ENCODE peak calls at places on chromosomes 16 and 17, in six cellular contexts. One of them, this sample, is unnamed.

GRCh38 chr17:7903154-7904103 is 12.7 kb downstream of the RNF227 start:
- DNase-seq in A549: no peak
- DNase-seq in GM12878: no peak
- DNase-seq in IMR-90: no peak
- DNase-seq in H1: no peak
- DNase-seq in HepG2: no peak
- DNase-seq in this sample: no peak

GRCh38 chr16:78606572-78606971 is 507.1 kb downstream of the WWOX start:
- DNase-seq in A549: no peak
- DNase-seq in GM12878: no peak
- DNase-seq in IMR-90: no peak
- DNase-seq in H1: no peak
- DNase-seq in HepG2: no peak
- DNase-seq in this sample: no peak

GRCh38 chr17:66290097-66290722 is 12.2 kb upstream of the PRKCA start:
- DNase-seq in A549: no peak
- DNase-seq in GM12878: no peak
- DNase-seq in IMR-90: no peak
- DNase-seq in H1: no peak
- DNase-seq in HepG2: peak; percentile 53
- DNase-seq in this sample: no peak

GRCh38 chr17:67477687-67478086 is 100.6 kb downstream of the PITPNC1 start:
- DNase-seq in A549: no peak
- DNase-seq in GM12878: no peak
- DNase-seq in IMR-90: peak; percentile 80
- DNase-seq in H1: no peak
- DNase-seq in HepG2: no peak
- DNase-seq in this sample: peak; percentile 43

GRCh38 chr16:89921131-89921698 is 1.9 kb upstream of the TUBB3 start:
- DNase-seq in A549: no peak
- DNase-seq in GM12878: no peak
- DNase-seq in IMR-90: no peak
- DNase-seq in H1: no peak
- DNase-seq in HepG2: peak; percentile 55
- DNase-seq in this sample: no peak

GRCh38 chr16:25317732-25318316 is 60.2 kb upstream of the ZKSCAN2 start:
- DNase-seq in A549: no peak
- DNase-seq in GM12878: no peak
- DNase-seq in IMR-90: no peak
- DNase-seq in H1: no peak
- DNase-seq in HepG2: no peak
- DNase-seq in this sample: no peak

GRCh38 chr16:30183961-30184429 is 593 bp downstream of the CORO1A start:
- DNase-seq in A549: no peak
- DNase-seq in GM12878: peak; percentile 71
- DNase-seq in IMR-90: no peak
- DNase-seq in H1: no peak
- DNase-seq in HepG2: no peak
- DNase-seq in this sample: no peak

GRCh38 chr16:70665806-70666735 is 19.7 kb downstream of the IL34 start:
- DNase-seq in A549: no peak
- DNase-seq in GM12878: no peak
- DNase-seq in IMR-90: no peak
- DNase-seq in H1: no peak
- DNase-seq in HepG2: no peak
- DNase-seq in this sample: no peak

GRCh38 chr17:9522074-9522473 is 53.5 kb downstream of the STX8 start:
- DNase-seq in A549: peak; percentile 60
- DNase-seq in GM12878: no peak
- DNase-seq in IMR-90: peak; percentile 62
- DNase-seq in H1: no peak
- DNase-seq in HepG2: peak; percentile 44
- DNase-seq in this sample: no peak

GRCh38 chr16:30741461-30741914 is 6.7 kb upstream of the PHKG2 start:
- DNase-seq in A549: peak; percentile 88
- DNase-seq in GM12878: no peak
- DNase-seq in IMR-90: peak; percentile 92
- DNase-seq in H1: no peak
- DNase-seq in HepG2: peak; percentile 61
- DNase-seq in this sample: peak; percentile 68

GRCh38 chr17:7418472-7419152 is 1.5 kb upstream of the SPEM1 start:
- DNase-seq in A549: no peak
- DNase-seq in GM12878: no peak
- DNase-seq in IMR-90: no peak
- DNase-seq in H1: no peak
- DNase-seq in HepG2: no peak
- DNase-seq in this sample: no peak

GRCh38 chr17:6429266-6429665 is 5.7 kb downstream of the AIPL1 start:
- DNase-seq in A549: no peak
- DNase-seq in GM12878: no peak
- DNase-seq in IMR-90: no peak
- DNase-seq in H1: no peak
- DNase-seq in HepG2: no peak
- DNase-seq in this sample: no peak

GRCh38 chr17:5438716-5439445 is at the start of gene C1QBP:
- DNase-seq in A549: peak; percentile 96
- DNase-seq in GM12878: peak; percentile 71
- DNase-seq in IMR-90: peak; percentile 89
- DNase-seq in H1: peak; percentile 88
- DNase-seq in HepG2: peak; percentile 85
- DNase-seq in this sample: peak; percentile 91

GRCh38 chr17:47694018-47694817 is at the start of gene TBKBP1:
- DNase-seq in A549: peak; percentile 44
- DNase-seq in GM12878: no peak
- DNase-seq in IMR-90: peak; percentile 38
- DNase-seq in H1: peak; percentile 63
- DNase-seq in HepG2: peak; percentile 41
- DNase-seq in this sample: no peak

GRCh38 chr16:49952386-49952785 is 72.6 kb upstream of the CNEP1R1 start:
- DNase-seq in A549: peak; percentile 16
- DNase-seq in GM12878: no peak
- DNase-seq in IMR-90: no peak
- DNase-seq in H1: no peak
- DNase-seq in HepG2: no peak
- DNase-seq in this sample: peak; percentile 4

GRCh38 chr17:40612510-40613244 is 34.9 kb downstream of the SMARCE1 start:
- DNase-seq in A549: no peak
- DNase-seq in GM12878: no peak
- DNase-seq in IMR-90: no peak
- DNase-seq in H1: no peak
- DNase-seq in HepG2: no peak
- DNase-seq in this sample: no peak

GRCh38 chr17:72053069-72053846 is 67.6 kb upstream of the SOX9 start:
- DNase-seq in A549: no peak
- DNase-seq in GM12878: no peak
- DNase-seq in IMR-90: no peak
- DNase-seq in H1: no peak
- DNase-seq in HepG2: no peak
- DNase-seq in this sample: no peak

GRCh38 chr17:68196394-68197090 is 51.3 kb upstream of the AMZ2 start:
- DNase-seq in A549: no peak
- DNase-seq in GM12878: no peak
- DNase-seq in IMR-90: no peak
- DNase-seq in H1: no peak
- DNase-seq in HepG2: no peak
- DNase-seq in this sample: no peak

GRCh38 chr17:1056761-1057160 is 59.8 kb downstream of the TIMM22 start:
- DNase-seq in A549: no peak
- DNase-seq in GM12878: no peak
- DNase-seq in IMR-90: no peak
- DNase-seq in H1: no peak
- DNase-seq in HepG2: no peak
- DNase-seq in this sample: no peak

GRCh38 chr16:17171250-17172143 is 299.3 kb downstream of the XYLT1 start:
- DNase-seq in A549: no peak
- DNase-seq in GM12878: no peak
- DNase-seq in IMR-90: no peak
- DNase-seq in H1: no peak
- DNase-seq in HepG2: peak; percentile 30
- DNase-seq in this sample: no peak

GRCh38 chr17:40564883-40565744 is at the start of gene CCR7:
- DNase-seq in A549: no peak
- DNase-seq in GM12878: no peak
- DNase-seq in IMR-90: no peak
- DNase-seq in H1: no peak
- DNase-seq in HepG2: no peak
- DNase-seq in this sample: no peak

GRCh38 chr16:788399-789126 is at the start of gene CHTF18:
- DNase-seq in A549: peak; percentile 92
- DNase-seq in GM12878: peak; percentile 45
- DNase-seq in IMR-90: peak; percentile 86
- DNase-seq in H1: peak; percentile 54
- DNase-seq in HepG2: peak; percentile 73
- DNase-seq in this sample: peak; percentile 72
- TF ChIP-seq CEBPB in A549: no peak
- TF ChIP-seq CEBPB in GM12878: no peak
- TF ChIP-seq CEBPB in IMR-90: no peak
- TF ChIP-seq CEBPB in H1: no peak
- TF ChIP-seq CEBPB in HepG2: no peak
- TF ChIP-seq CEBPB in this sample: no peak

GRCh38 chr16:3017806-3018506 is at the start of gene CLDN6:
- DNase-seq in A549: no peak
- DNase-seq in GM12878: no peak
- DNase-seq in IMR-90: no peak
- DNase-seq in H1: peak; percentile 92
- DNase-seq in HepG2: no peak
- DNase-seq in this sample: no peak
- TF ChIP-seq CTCF in A549: no peak
- TF ChIP-seq CTCF in GM12878: peak; percentile 24
- TF ChIP-seq CTCF in IMR-90: peak; percentile 19
- TF ChIP-seq CTCF in H1: peak; percentile 94
- TF ChIP-seq CTCF in HepG2: peak; percentile 73
- TF ChIP-seq CTCF in this sample: no peak

DNA sequence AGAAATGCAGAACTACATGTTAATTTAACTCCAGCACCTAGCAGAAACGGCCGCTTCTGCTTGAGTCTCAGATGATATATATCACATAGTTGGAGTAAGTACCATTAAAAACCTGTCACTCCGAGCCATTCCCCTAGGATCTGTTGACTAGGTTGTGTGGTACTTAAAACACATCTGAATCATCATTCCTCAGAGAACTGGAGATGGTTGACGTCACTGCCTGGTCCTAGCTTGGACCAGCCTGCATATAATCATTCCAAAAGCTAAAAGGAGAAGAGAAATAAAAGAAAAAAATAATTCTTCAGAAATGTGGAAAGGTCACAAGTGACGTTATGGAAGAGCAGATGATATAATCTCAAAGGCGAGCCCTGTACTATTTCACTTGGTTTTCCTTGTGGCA is 31.3 kb upstream of the RASL10B start:
- DNase-seq in A549: no peak
- DNase-seq in GM12878: no peak
- DNase-seq in IMR-90: peak; percentile 24
- DNase-seq in H1: no peak
- DNase-seq in HepG2: no peak
- DNase-seq in this sample: no peak
- TF ChIP-seq CEBPB in A549: no peak
- TF ChIP-seq CEBPB in GM12878: no peak
- TF ChIP-seq CEBPB in IMR-90: no peak
- TF ChIP-seq CEBPB in H1: no peak
- TF ChIP-seq CEBPB in HepG2: no peak
- TF ChIP-seq CEBPB in this sample: no peak

GRCh38 chr17:36608280-36608679 is 6.9 kb downstream of the MRM1 start:
- DNase-seq in A549: no peak
- DNase-seq in GM12878: no peak
- DNase-seq in IMR-90: no peak
- DNase-seq in H1: no peak
- DNase-seq in HepG2: no peak
- DNase-seq in this sample: no peak

GRCh38 chr17:36611345-36612072 is 10.1 kb downstream of the MRM1 start:
- DNase-seq in A549: peak; percentile 61
- DNase-seq in GM12878: no peak
- DNase-seq in IMR-90: peak; percentile 85
- DNase-seq in H1: no peak
- DNase-seq in HepG2: no peak
- DNase-seq in this sample: no peak

GRCh38 chr17:36610472-36610871 is 9.1 kb downstream of the MRM1 start:
- DNase-seq in A549: no peak
- DNase-seq in GM12878: no peak
- DNase-seq in IMR-90: peak; percentile 33
- DNase-seq in H1: no peak
- DNase-seq in HepG2: no peak
- DNase-seq in this sample: no peak

GRCh38 chr17:36608794-36609497 is 7.6 kb downstream of the MRM1 start:
- DNase-seq in A549: peak; percentile 62
- DNase-seq in GM12878: no peak
- DNase-seq in IMR-90: peak; percentile 66
- DNase-seq in H1: no peak
- DNase-seq in HepG2: no peak
- DNase-seq in this sample: peak; percentile 31

DNA sequence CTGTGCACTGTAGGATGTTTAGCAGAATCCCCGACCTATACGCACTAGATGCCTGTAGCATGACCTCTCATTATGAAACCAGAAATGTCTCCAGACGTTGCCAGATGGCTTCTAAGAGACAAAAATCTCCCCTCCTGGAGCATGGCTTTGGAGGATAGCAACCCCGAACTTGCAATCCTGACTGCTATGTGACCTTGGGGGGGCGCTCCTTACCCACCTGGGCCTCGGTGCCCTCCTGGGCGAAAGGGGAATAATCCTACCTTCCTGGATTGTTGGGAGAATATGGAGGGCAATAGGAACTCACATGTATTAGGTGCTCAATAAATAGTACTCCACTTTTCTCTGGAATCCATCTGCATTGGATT is 8.1 kb downstream of the MRM1 start:
- DNase-seq in A549: no peak
- DNase-seq in GM12878: no peak
- DNase-seq in IMR-90: no peak
- DNase-seq in H1: no peak
- DNase-seq in HepG2: no peak
- DNase-seq in this sample: no peak
- TF ChIP-seq CTCF in A549: no peak
- TF ChIP-seq CTCF in GM12878: no peak
- TF ChIP-seq CTCF in IMR-90: no peak
- TF ChIP-seq CTCF in H1: peak; percentile 4
- TF ChIP-seq CTCF in HepG2: no peak
- TF ChIP-seq CTCF in this sample: no peak

GRCh38 chr17:49952209-49952911 is 16.6 kb upstream of the DLX4 start:
- DNase-seq in A549: peak; percentile 85
- DNase-seq in GM12878: no peak
- DNase-seq in IMR-90: peak; percentile 40
- DNase-seq in H1: peak; percentile 50
- DNase-seq in HepG2: peak; percentile 78
- DNase-seq in this sample: peak; percentile 76
- TF ChIP-seq CEBPB in A549: no peak
- TF ChIP-seq CEBPB in GM12878: no peak
- TF ChIP-seq CEBPB in IMR-90: no peak
- TF ChIP-seq CEBPB in H1: no peak
- TF ChIP-seq CEBPB in HepG2: no peak
- TF ChIP-seq CEBPB in this sample: no peak

GRCh38 chr17:57001541-57001940 is 23.6 kb downstream of the SCPEP1 start:
- DNase-seq in A549: no peak
- DNase-seq in GM12878: no peak
- DNase-seq in IMR-90: no peak
- DNase-seq in H1: no peak
- DNase-seq in HepG2: no peak
- DNase-seq in this sample: no peak
- TF ChIP-seq CTCF in A549: no peak
- TF ChIP-seq CTCF in GM12878: no peak
- TF ChIP-seq CTCF in IMR-90: no peak
- TF ChIP-seq CTCF in H1: peak; percentile 55
- TF ChIP-seq CTCF in HepG2: peak; percentile 32
- TF ChIP-seq CTCF in this sample: no peak